ENCODE peak calls at places on chromosomes 7 and 10, in four cellular contexts. L is AG10803, S is endodermal cell, B is GM23248. F is an unnamed sample.

GRCh38 chr10:15370741-15371701 is at the start of gene FAM171A1:
- DNase-seq in B (peak), S (peak), L (peak), F (peak)

GRCh38 chr10:113459672-113460280 is 93.1 kb upstream of the HABP2 start:
- DNase-seq in S (no peak), L (no peak), B (no peak), F (no peak)

GRCh38 chr10:117374506-117375359 is 507 bp downstream of the PDZD8 start:
- DNase-seq in L (peak), S (peak), B (peak), F (peak)

GRCh38 chr7:5678295-5679046 is 103.0 kb downstream of the RNF216 start:
- DNase-seq in B (no peak), S (peak), L (no peak), F (no peak)

GRCh38 chr7:131605280-131605878 is 49.0 kb upstream of the PODXL start:
- DNase-seq in B (peak), S (peak), L (peak), F (peak)

GRCh38 chr7:7895004-7895650 is 73.5 kb upstream of the GLCCI1 start:
- DNase-seq in B (no peak), S (peak), L (no peak), F (no peak)

GRCh38 chr7:37663693-37664092 is 19.9 kb upstream of the GPR141 start:
- DNase-seq in B (no peak), S (no peak), L (no peak), F (no peak)

GRCh38 chr10:131938681-131939080 is 37.9 kb downstream of the PPP2R2D start:
- DNase-seq in S (no peak), B (no peak), L (peak), F (no peak)

GRCh38 chr7:102077081-102077480 is 209.6 kb upstream of the SH2B2 start:
- DNase-seq in B (no peak), L (no peak), S (peak), F (no peak)

GRCh38 chr10:1668347-1668746 is 69.0 kb downstream of the ADARB2 start:
- DNase-seq in B (no peak), S (no peak), L (no peak), F (no peak)

GRCh38 chr7:1233328-1234048 is 816 bp downstream of the UNCX start:
- DNase-seq in S (peak), L (no peak), B (no peak), F (no peak)

GRCh38 chr10:95266674-95267095 is 24.1 kb downstream of the PDLIM1 start:
- DNase-seq in L (peak), B (peak), S (no peak), F (peak)

GRCh38 chr7:117015258-117016184 is 62.2 kb downstream of the ST7 start:
- DNase-seq in B (no peak), L (no peak), S (no peak), F (no peak)

GRCh38 chr7:47303695-47304453 is 278.0 kb downstream of the TNS3 start:
- DNase-seq in S (no peak), B (no peak), L (no peak), F (no peak)

GRCh38 chr10:88687853-88688467 is 18.1 kb upstream of the LIPK start:
- DNase-seq in S (no peak), B (peak), L (peak), F (peak)

F was measured in GM03348.